ENCODE peak calls at places on chromosomes 12 and 14, in nine cellular contexts. S, N, W, C, K, G, I, Z and H are unnamed samples.

GRCh38 chr14:55975281-55975905 is 142.8 kb upstream of the PELI2 start:
- DNase-seq in G (no peak), C (no peak), I (no peak), W (no peak), Z (no peak), S (no peak), K (no peak), N (no peak), H (no peak)

GRCh38 chr14:58280954-58281787 is 17.2 kb upstream of the ARID4A start:
- DNase-seq in K (peak; percentile 2), I (peak; percentile 76), W (peak; percentile 78), C (peak; percentile 50), N (peak; percentile 48), G (no peak), Z (no peak), S (peak; percentile 84), H (peak; percentile 67)

GRCh38 chr14:71483154-71483553 is 449.1 kb upstream of the RGS6 start:
- DNase-seq in S (no peak), N (no peak), K (no peak), I (no peak), C (no peak), G (no peak), Z (no peak), W (no peak), H (no peak)

GRCh38 chr12:29640589-29641345 is 143.0 kb downstream of the TMTC1 start:
- DNase-seq in G (peak; percentile 23), I (no peak), C (no peak), S (peak; percentile 87), N (no peak), K (no peak), Z (no peak), W (no peak), H (peak; percentile 73)

GRCh38 chr12:88578821-88579518 is 1.3 kb downstream of the KITLG start:
- DNase-seq in N (no peak), Z (peak; percentile 46), S (peak; percentile 41), G (peak; percentile 76), C (no peak), I (no peak), K (no peak), W (peak; percentile 72), H (peak; percentile 53)

GRCh38 chr12:109738878-109739665 is 25.4 kb downstream of the FAM222A start:
- DNase-seq in G (no peak), Z (no peak), W (peak; percentile 76), I (no peak), K (no peak), S (peak; percentile 16), N (no peak), C (no peak), H (no peak)

GRCh38 chr12:79547735-79548347 is 142.9 kb downstream of the PAWR start:
- DNase-seq in K (peak; percentile 16), N (peak; percentile 43), I (peak; percentile 93), G (peak; percentile 69), S (peak; percentile 74), W (peak; percentile 85), Z (peak; percentile 21), C (no peak), H (peak; percentile 79)

GRCh38 chr14:26841920-26842741 is 244.3 kb upstream of the NOVA1 start:
- DNase-seq in I (peak; percentile 99), Z (no peak), S (peak; percentile 100), W (peak; percentile 76), C (no peak), K (no peak), G (peak; percentile 1), N (peak; percentile 20), H (peak; percentile 94)

GRCh38 chr12:89846473-89846872 is 137.8 kb upstream of the ATP2B1 start:
- DNase-seq in W (no peak), C (no peak), S (no peak), I (no peak), G (no peak), N (no peak), Z (no peak), K (no peak), H (no peak)

GRCh38 chr12:12835378-12836145 is 22.4 kb downstream of the DDX47 start:
- DNase-seq in Z (no peak), N (no peak), W (peak; percentile 89), C (no peak), G (peak; percentile 97), I (no peak), K (no peak), S (no peak), H (peak; percentile 91)

GRCh38 chr14:81400852-81401251 is 728 bp upstream of the STON2 start:
- DNase-seq in I (peak; percentile 100), S (peak; percentile 100), Z (no peak), G (peak; percentile 89), W (peak; percentile 89), C (no peak), N (no peak), K (no peak), H (peak; percentile 99)

GRCh38 chr12:78118036-78118435 is 287.3 kb downstream of the NAV3 start:
- DNase-seq in K (no peak), Z (no peak), I (no peak), G (no peak), C (no peak), W (no peak), N (no peak), S (no peak), H (no peak)

GRCh38 chr14:61396694-61397093 is 75.3 kb downstream of the PRKCH start:
- DNase-seq in G (no peak), W (no peak), K (no peak), C (no peak), N (no peak), Z (no peak), S (no peak), I (no peak), H (no peak)

GRCh38 chr12:47783024-47783755 is 10.2 kb downstream of the SLC48A1 start:
- DNase-seq in C (no peak), N (no peak), G (no peak), Z (no peak), K (no peak), I (no peak), W (no peak), S (no peak), H (no peak)

GRCh38 chr12:14418526-14418925 is 53.0 kb downstream of the ATF7IP start:
- DNase-seq in Z (no peak), C (peak; percentile 28), S (peak; percentile 61), N (no peak), I (peak; percentile 28), G (peak; percentile 43), W (peak; percentile 51), K (no peak), H (no peak)

GRCh38 chr12:98939350-98939749 is 294.3 kb downstream of the APAF1 start:
- DNase-seq in K (no peak), G (no peak), N (peak; percentile 68), I (peak; percentile 7), C (no peak), Z (no peak), W (peak; percentile 52), S (peak; percentile 48), H (peak; percentile 42)

GRCh38 chr14:22432348-22432976 is 156.6 kb downstream of the DAD1 start:
- DNase-seq in Z (no peak), G (peak; percentile 90), N (peak; percentile 88), W (peak; percentile 82), C (no peak), S (peak; percentile 93), I (peak; percentile 83), K (peak; percentile 54), H (peak; percentile 97)

GRCh38 chr14:68940614-68941185 is 38.4 kb downstream of the ACTN1 start:
- DNase-seq in W (no peak), G (no peak), C (no peak), Z (no peak), I (no peak), N (no peak), S (no peak), K (no peak), H (no peak)

GRCh38 chr12:48084841-48085460 is 20.9 kb downstream of the SENP1 start:
- DNase-seq in N (no peak), G (no peak), Z (no peak), C (no peak), S (no peak), I (no peak), W (no peak), K (peak; percentile 68), H (no peak)

GRCh38 chr12:28191690-28192089 is 1.4 kb downstream of the CCDC91 start:
- DNase-seq in W (peak; percentile 11), I (peak; percentile 19), N (no peak), S (peak; percentile 9), K (no peak), C (peak; percentile 77), G (peak; percentile 20), Z (no peak), H (peak; percentile 15)

GRCh38 chr12:77122236-77122635 is 56.9 kb upstream of the E2F7 start:
- DNase-seq in I (peak; percentile 85), S (peak; percentile 95), Z (no peak), G (peak; percentile 63), K (no peak), N (no peak), C (no peak), W (peak; percentile 97), H (peak; percentile 86)

GRCh38 chr14:91252901-91253794 is 8.6 kb upstream of the GPR68 start:
- DNase-seq in I (no peak), C (no peak), Z (no peak), W (peak; percentile 46), S (no peak), G (peak; percentile 31), K (peak; percentile 57), N (peak; percentile 17), H (no peak)

GRCh38 chr12:125185740-125186470 is 120.7 kb downstream of the AACS start:
- DNase-seq in N (peak; percentile 78), W (peak; percentile 78), I (peak; percentile 74), K (peak; percentile 82), S (peak; percentile 52), G (peak; percentile 83), Z (peak; percentile 80), C (no peak), H (peak; percentile 77)

GRCh38 chr14:31926123-31926522 is 151.0 kb upstream of the ARHGAP5 start:
- DNase-seq in W (peak; percentile 76), K (peak; percentile 41), G (peak; percentile 64), Z (peak; percentile 41), N (peak; percentile 18), I (peak; percentile 35), S (peak; percentile 65), C (peak; percentile 20), H (peak; percentile 49)

GRCh38 chr14:75626857-75627256 is 33.8 kb downstream of the ERG28 start:
- DNase-seq in S (peak; percentile 53), K (no peak), W (no peak), C (no peak), Z (no peak), N (no peak), I (no peak), G (no peak), H (no peak)

GRCh38 chr12:42426733-42427132 is 100.8 kb downstream of the PPHLN1 start:
- DNase-seq in Z (no peak), K (no peak), N (no peak), G (no peak), W (peak; percentile 86), C (no peak), S (peak; percentile 70), I (no peak), H (peak; percentile 80)